ENCODE peak calls at places on chromosomes 12 and 14, in eight cellular contexts. One of them, this sample, is unnamed.

GRCh38 chr12:3043406-3043805 is 33.8 kb upstream of the TSPAN9 start:
- DNase-seq in kidney glomerular epithelial cell: no peak
- DNase-seq in right cardiac atrium: no peak
- DNase-seq in NCI-H524 treated with DMSO at 0.1 percent for 48 hours: no peak
- DNase-seq in stimulated activated CD8-positive, alpha-beta memory T cell treated with anti-CD3 and anti-CD28 coated beads, Interleukin-12 subunit alpha, Interleukin-12 subunit beta, amount 100 ng/mL, for 1 hour: no peak
- DNase-seq in EL: no peak
- DNase-seq in SW480: no peak
- DNase-seq in GM12892: no peak
- DNase-seq in this sample: no peak

GRCh38 chr14:73786942-73787759 is 64.5 kb upstream of the PTGR2 start:
- DNase-seq in kidney glomerular epithelial cell: no peak
- DNase-seq in right cardiac atrium: peak; percentile 69
- DNase-seq in NCI-H524 treated with DMSO at 0.1 percent for 48 hours: no peak
- DNase-seq in stimulated activated CD8-positive, alpha-beta memory T cell treated with anti-CD3 and anti-CD28 coated beads, Interleukin-12 subunit alpha, Interleukin-12 subunit beta, amount 100 ng/mL, for 1 hour: no peak
- DNase-seq in EL: peak; percentile 53
- DNase-seq in SW480: peak; percentile 47
- DNase-seq in GM12892: no peak
- DNase-seq in this sample: no peak

GRCh38 chr12:3930216-3930615 is 57.0 kb upstream of the PARP11 start:
- DNase-seq in kidney glomerular epithelial cell: no peak
- DNase-seq in right cardiac atrium: no peak
- DNase-seq in NCI-H524 treated with DMSO at 0.1 percent for 48 hours: no peak
- DNase-seq in stimulated activated CD8-positive, alpha-beta memory T cell treated with anti-CD3 and anti-CD28 coated beads, Interleukin-12 subunit alpha, Interleukin-12 subunit beta, amount 100 ng/mL, for 1 hour: no peak
- DNase-seq in EL: no peak
- DNase-seq in SW480: no peak
- DNase-seq in GM12892: no peak
- DNase-seq in this sample: no peak

GRCh38 chr12:26821212-26821701 is 11.7 kb downstream of the ITPR2 start:
- DNase-seq in kidney glomerular epithelial cell: peak; percentile 24
- DNase-seq in right cardiac atrium: no peak
- DNase-seq in NCI-H524 treated with DMSO at 0.1 percent for 48 hours: no peak
- DNase-seq in stimulated activated CD8-positive, alpha-beta memory T cell treated with anti-CD3 and anti-CD28 coated beads, Interleukin-12 subunit alpha, Interleukin-12 subunit beta, amount 100 ng/mL, for 1 hour: no peak
- DNase-seq in EL: peak; percentile 68
- DNase-seq in SW480: no peak
- DNase-seq in GM12892: no peak
- DNase-seq in this sample: no peak

GRCh38 chr12:99004799-99005474 is 359.8 kb downstream of the APAF1 start:
- DNase-seq in kidney glomerular epithelial cell: no peak
- DNase-seq in right cardiac atrium: no peak
- DNase-seq in NCI-H524 treated with DMSO at 0.1 percent for 48 hours: no peak
- DNase-seq in stimulated activated CD8-positive, alpha-beta memory T cell treated with anti-CD3 and anti-CD28 coated beads, Interleukin-12 subunit alpha, Interleukin-12 subunit beta, amount 100 ng/mL, for 1 hour: no peak
- DNase-seq in EL: no peak
- DNase-seq in SW480: no peak
- DNase-seq in GM12892: no peak
- DNase-seq in this sample: no peak

GRCh38 chr12:30138483-30138882 is 354.7 kb upstream of the TMTC1 start:
- DNase-seq in kidney glomerular epithelial cell: no peak
- DNase-seq in right cardiac atrium: no peak
- DNase-seq in NCI-H524 treated with DMSO at 0.1 percent for 48 hours: no peak
- DNase-seq in stimulated activated CD8-positive, alpha-beta memory T cell treated with anti-CD3 and anti-CD28 coated beads, Interleukin-12 subunit alpha, Interleukin-12 subunit beta, amount 100 ng/mL, for 1 hour: no peak
- DNase-seq in EL: no peak
- DNase-seq in SW480: no peak
- DNase-seq in GM12892: no peak
- DNase-seq in this sample: no peak

GRCh38 chr12:81206425-81206824 is 128.5 kb downstream of the ACSS3 start:
- DNase-seq in kidney glomerular epithelial cell: no peak
- DNase-seq in right cardiac atrium: no peak
- DNase-seq in NCI-H524 treated with DMSO at 0.1 percent for 48 hours: peak; percentile 21
- DNase-seq in stimulated activated CD8-positive, alpha-beta memory T cell treated with anti-CD3 and anti-CD28 coated beads, Interleukin-12 subunit alpha, Interleukin-12 subunit beta, amount 100 ng/mL, for 1 hour: no peak
- DNase-seq in EL: no peak
- DNase-seq in SW480: no peak
- DNase-seq in GM12892: no peak
- DNase-seq in this sample: no peak

GRCh38 chr14:78157855-78158436 is 12.2 kb upstream of the NRXN3 start:
- DNase-seq in kidney glomerular epithelial cell: peak; percentile 16
- DNase-seq in right cardiac atrium: no peak
- DNase-seq in NCI-H524 treated with DMSO at 0.1 percent for 48 hours: no peak
- DNase-seq in stimulated activated CD8-positive, alpha-beta memory T cell treated with anti-CD3 and anti-CD28 coated beads, Interleukin-12 subunit alpha, Interleukin-12 subunit beta, amount 100 ng/mL, for 1 hour: no peak
- DNase-seq in EL: peak; percentile 18
- DNase-seq in SW480: peak; percentile 28
- DNase-seq in GM12892: no peak
- DNase-seq in this sample: no peak

GRCh38 chr14:25150934-25151790 is 101.2 kb upstream of the STXBP6 start:
- DNase-seq in kidney glomerular epithelial cell: peak; percentile 69
- DNase-seq in right cardiac atrium: no peak
- DNase-seq in NCI-H524 treated with DMSO at 0.1 percent for 48 hours: no peak
- DNase-seq in stimulated activated CD8-positive, alpha-beta memory T cell treated with anti-CD3 and anti-CD28 coated beads, Interleukin-12 subunit alpha, Interleukin-12 subunit beta, amount 100 ng/mL, for 1 hour: no peak
- DNase-seq in EL: peak; percentile 53
- DNase-seq in SW480: peak; percentile 75
- DNase-seq in GM12892: no peak
- DNase-seq in this sample: peak; percentile 17

GRCh38 chr14:75822522-75823288 is 159.1 kb downstream of the TGFB3 start:
- DNase-seq in kidney glomerular epithelial cell: peak; percentile 60
- DNase-seq in right cardiac atrium: no peak
- DNase-seq in NCI-H524 treated with DMSO at 0.1 percent for 48 hours: no peak
- DNase-seq in stimulated activated CD8-positive, alpha-beta memory T cell treated with anti-CD3 and anti-CD28 coated beads, Interleukin-12 subunit alpha, Interleukin-12 subunit beta, amount 100 ng/mL, for 1 hour: no peak
- DNase-seq in EL: peak; percentile 80
- DNase-seq in SW480: no peak
- DNase-seq in GM12892: no peak
- DNase-seq in this sample: no peak

GRCh38 chr14:38201137-38201828 is 6.4 kb upstream of the SSTR1 start:
- DNase-seq in kidney glomerular epithelial cell: no peak
- DNase-seq in right cardiac atrium: no peak
- DNase-seq in NCI-H524 treated with DMSO at 0.1 percent for 48 hours: no peak
- DNase-seq in stimulated activated CD8-positive, alpha-beta memory T cell treated with anti-CD3 and anti-CD28 coated beads, Interleukin-12 subunit alpha, Interleukin-12 subunit beta, amount 100 ng/mL, for 1 hour: no peak
- DNase-seq in EL: no peak
- DNase-seq in SW480: no peak
- DNase-seq in GM12892: no peak
- DNase-seq in this sample: no peak

GRCh38 chr12:16358896-16359295 is 11.5 kb downstream of the MGST1 start:
- DNase-seq in kidney glomerular epithelial cell: no peak
- DNase-seq in right cardiac atrium: no peak
- DNase-seq in NCI-H524 treated with DMSO at 0.1 percent for 48 hours: no peak
- DNase-seq in stimulated activated CD8-positive, alpha-beta memory T cell treated with anti-CD3 and anti-CD28 coated beads, Interleukin-12 subunit alpha, Interleukin-12 subunit beta, amount 100 ng/mL, for 1 hour: no peak
- DNase-seq in EL: no peak
- DNase-seq in SW480: no peak
- DNase-seq in GM12892: no peak
- DNase-seq in this sample: no peak

GRCh38 chr12:25194211-25194610 is 749 bp downstream of the DNAI7 start:
- DNase-seq in kidney glomerular epithelial cell: no peak
- DNase-seq in right cardiac atrium: no peak
- DNase-seq in NCI-H524 treated with DMSO at 0.1 percent for 48 hours: no peak
- DNase-seq in stimulated activated CD8-positive, alpha-beta memory T cell treated with anti-CD3 and anti-CD28 coated beads, Interleukin-12 subunit alpha, Interleukin-12 subunit beta, amount 100 ng/mL, for 1 hour: no peak
- DNase-seq in EL: no peak
- DNase-seq in SW480: no peak
- DNase-seq in GM12892: no peak
- DNase-seq in this sample: no peak

GRCh38 chr12:93657076-93657475 is 20.1 kb upstream of the CRADD start:
- DNase-seq in kidney glomerular epithelial cell: no peak
- DNase-seq in right cardiac atrium: no peak
- DNase-seq in NCI-H524 treated with DMSO at 0.1 percent for 48 hours: no peak
- DNase-seq in stimulated activated CD8-positive, alpha-beta memory T cell treated with anti-CD3 and anti-CD28 coated beads, Interleukin-12 subunit alpha, Interleukin-12 subunit beta, amount 100 ng/mL, for 1 hour: no peak
- DNase-seq in EL: no peak
- DNase-seq in SW480: no peak
- DNase-seq in GM12892: no peak
- DNase-seq in this sample: no peak

GRCh38 chr14:55373784-55374725 is 37.6 kb downstream of the ATG14 start:
- DNase-seq in kidney glomerular epithelial cell: no peak
- DNase-seq in right cardiac atrium: no peak
- DNase-seq in NCI-H524 treated with DMSO at 0.1 percent for 48 hours: no peak
- DNase-seq in stimulated activated CD8-positive, alpha-beta memory T cell treated with anti-CD3 and anti-CD28 coated beads, Interleukin-12 subunit alpha, Interleukin-12 subunit beta, amount 100 ng/mL, for 1 hour: peak; percentile 9
- DNase-seq in EL: peak; percentile 43
- DNase-seq in SW480: peak; percentile 27
- DNase-seq in GM12892: no peak
- DNase-seq in this sample: no peak